ENCODE peak calls at places on chromosomes 3 and 15, in five cellular contexts. G, J, D, I and F are unnamed samples.

GRCh38 chr3:55661141-55661540 is 174.0 kb upstream of the WNT5A start:
- DNase-seq in G (no peak), J (no peak), D (no peak), I (no peak), F (no peak)

GRCh38 chr15:67142142-67143092 is 77.0 kb downstream of the SMAD3 start:
- DNase-seq in G (peak), J (no peak), D (no peak), I (no peak), F (no peak)

GRCh38 chr3:181076558-181076957 is 87.0 kb upstream of the DNAJC19 start:
- DNase-seq in G (no peak), J (no peak), D (no peak), I (no peak), F (no peak)

GRCh38 chr15:67520976-67521769 is at the start of gene C15orf61:
- DNase-seq in G (peak), J (peak), D (peak), I (peak), F (peak)

GRCh38 chr3:67489816-67490215 is 164.6 kb downstream of the SUCLG2 start:
- DNase-seq in G (no peak), J (no peak), D (no peak), I (no peak), F (no peak)

GRCh38 chr15:68114356-68114755 is 60.2 kb downstream of the PIAS1 start:
- DNase-seq in G (no peak), J (no peak), D (no peak), I (no peak), F (peak)

GRCh38 chr15:101808201-101808600 is 3.8 kb upstream of the OR4F15 start:
- DNase-seq in G (no peak), J (no peak), D (no peak), I (no peak), F (no peak)

GRCh38 chr3:27675287-27675686 is 46.8 kb downstream of the EOMES start:
- DNase-seq in G (no peak), J (no peak), D (no peak), I (no peak), F (no peak)

GRCh38 chr3:71543371-71544016 is 40.0 kb downstream of the FOXP1 start:
- DNase-seq in G (no peak), J (no peak), D (no peak), I (no peak), F (no peak)

DNA sequence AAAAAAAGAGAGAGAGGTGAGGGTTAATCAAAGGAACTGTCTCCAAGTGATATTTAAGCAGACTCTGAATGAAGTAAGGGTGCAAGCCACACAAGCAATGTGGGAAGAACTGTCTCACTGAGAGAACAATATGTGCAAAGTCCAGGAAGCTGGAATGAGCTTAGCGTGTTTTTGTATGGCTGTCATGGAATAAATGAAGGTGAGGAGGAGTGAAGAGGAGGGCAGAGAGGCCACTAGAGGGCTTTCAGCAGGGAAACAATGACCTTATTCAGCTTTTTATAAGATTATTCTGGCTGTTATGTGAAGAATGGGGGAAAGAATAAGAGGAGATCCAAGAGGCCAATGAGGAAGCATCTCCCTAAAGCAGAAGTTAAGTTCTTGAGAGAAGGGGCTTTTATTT is 86.9 kb upstream of the COL8A1 start:
- DNase-seq in G (no peak), J (no peak), D (no peak), I (peak), F (no peak)
- TF ChIP-seq CTCF in G (no peak), J (no peak), D (peak), I (peak), F (no peak)

GRCh38 chr3:186425788-186426730 is 64.0 kb upstream of the DGKG start:
- DNase-seq in G (no peak), J (no peak), D (no peak), I (peak), F (no peak)
- TF ChIP-seq CTCF in G (peak), J (no peak), D (peak), I (peak), F (peak)

GRCh38 chr3:128820252-128820839 is 59.1 kb upstream of the ACAD9 start:
- DNase-seq in G (no peak), J (no peak), D (no peak), I (no peak), F (no peak)
- TF ChIP-seq CTCF in G (no peak), J (no peak), D (no peak), I (no peak), F (no peak)

GRCh38 chr3:31980530-31981205 is 394 bp downstream of the OSBPL10 start:
- DNase-seq in G (peak), J (peak), D (peak), I (peak), F (peak)
- TF ChIP-seq CTCF in G (no peak), J (no peak), D (no peak), I (no peak), F (no peak)

GRCh38 chr3:156575661-156576450 is 20.9 kb upstream of the SSR3 start:
- DNase-seq in G (no peak), J (no peak), D (no peak), I (no peak), F (no peak)

GRCh38 chr3:156580986-156581385 is 26.1 kb upstream of the SSR3 start:
- DNase-seq in G (no peak), J (no peak), D (no peak), I (no peak), F (no peak)

GRCh38 chr3:156579427-156579851 is 24.5 kb upstream of the SSR3 start:
- DNase-seq in G (no peak), J (no peak), D (no peak), I (no peak), F (no peak)

GRCh38 chr3:156577731-156578130 is 22.8 kb upstream of the SSR3 start:
- DNase-seq in G (no peak), J (no peak), D (no peak), I (no peak), F (no peak)

DNA sequence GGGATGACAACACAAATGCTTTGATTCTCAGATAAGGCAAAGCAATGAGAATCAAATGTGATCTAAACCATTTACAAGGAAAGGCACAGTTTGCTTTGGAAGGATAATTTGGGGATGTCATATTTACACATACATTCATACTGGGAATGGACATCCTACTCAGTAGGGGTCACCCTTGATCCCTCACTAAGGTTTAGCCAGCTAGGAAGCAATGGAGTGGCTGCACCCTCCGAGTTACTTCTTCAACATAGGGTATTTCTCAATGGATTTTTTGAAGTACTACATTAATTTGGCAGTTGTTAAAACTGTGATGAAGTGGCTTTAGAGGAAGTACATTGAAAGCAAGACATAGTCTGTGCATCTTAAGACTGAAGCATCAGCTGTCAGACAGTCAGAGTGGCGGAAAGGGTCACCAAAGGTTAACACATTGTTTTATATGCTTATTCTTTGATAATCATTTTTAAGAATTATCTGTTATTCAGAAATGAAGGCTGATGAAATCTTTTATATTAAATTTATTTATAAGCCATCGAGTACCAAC is 22.0 kb upstream of the SSR3 start:
- DNase-seq in G (no peak), J (no peak), D (no peak), I (no peak), F (no peak)
- TF ChIP-seq CTCF in G (peak), J (no peak), D (no peak), I (no peak), F (no peak)

GRCh38 chr3:186273586-186273985 is 88.4 kb downstream of the DGKG start:
- DNase-seq in G (no peak), J (no peak), D (no peak), I (no peak), F (no peak)

GRCh38 chr3:186267758-186268157 is 94.3 kb downstream of the DGKG start:
- DNase-seq in G (no peak), J (no peak), D (no peak), I (no peak), F (no peak)

GRCh38 chr3:186264608-186265400 is 97.2 kb downstream of the DGKG start:
- DNase-seq in G (no peak), J (no peak), D (no peak), I (peak), F (no peak)

GRCh38 chr3:186270711-186271110 is 91.3 kb downstream of the DGKG start:
- DNase-seq in G (no peak), J (no peak), D (no peak), I (no peak), F (no peak)

GRCh38 chr3:186268616-186269448 is 93.2 kb downstream of the DGKG start:
- DNase-seq in G (no peak), J (no peak), D (no peak), I (peak), F (no peak)
- TF ChIP-seq CTCF in G (no peak), J (no peak), D (peak), I (peak), F (peak)

GRCh38 chr3:160157321-160157720 is 67.9 kb upstream of the C3orf80 start:
- DNase-seq in G (no peak), J (no peak), D (no peak), I (no peak), F (no peak)

GRCh38 chr3:160152638-160153037 is 72.6 kb upstream of the C3orf80 start:
- DNase-seq in G (no peak), J (no peak), D (no peak), I (no peak), F (no peak)

GRCh38 chr3:160150066-160150465 is 75.2 kb upstream of the C3orf80 start:
- DNase-seq in G (no peak), J (no peak), D (no peak), I (no peak), F (no peak)

GRCh38 chr3:160150525-160150924 is 74.7 kb upstream of the C3orf80 start:
- DNase-seq in G (no peak), J (no peak), D (no peak), I (no peak), F (no peak)

GRCh38 chr3:160154033-160154432 is 71.2 kb upstream of the C3orf80 start:
- DNase-seq in G (no peak), J (no peak), D (no peak), I (no peak), F (no peak)
- TF ChIP-seq CTCF in G (no peak), J (no peak), D (no peak), I (no peak), F (no peak)

GRCh38 chr3:160486459-160486869 is 36.9 kb upstream of the TRIM59 start:
- DNase-seq in G (no peak), J (no peak), D (no peak), I (peak), F (no peak)
- TF ChIP-seq CTCF in G (peak), J (peak), D (peak), I (peak), F (peak)

GRCh38 chr15:31366169-31366734 is 39.6 kb downstream of the KLF13 start:
- DNase-seq in G (peak), J (no peak), D (no peak), I (no peak), F (no peak)
- TF ChIP-seq CTCF in G (peak), J (peak), D (no peak), I (no peak), F (no peak)